ENCODE peak calls at places on chromosomes 7 and 10, in seven cellular contexts. R, F, K, X, Z, V and H are unnamed samples. For H3K27me3, the result is how much of the 10 kb centered on the place peaks cover.

GRCh38 chr7:50304911-50305621 is 550 bp downstream of the IKZF1 start:
- DNase-seq in R (peak), F (no peak), Z (no peak), X (peak), V (no peak), K (no peak), H (no peak)

GRCh38 chr7:105531797-105532671 is at the start of gene RINT1:
- DNase-seq in Z (peak), K (peak), V (peak), R (peak), X (peak), F (peak), H (no peak)

GRCh38 chr7:131564640-131565039 is 8.2 kb upstream of the PODXL start:
- DNase-seq in R (no peak), V (no peak), Z (no peak), F (no peak), X (no peak), K (no peak), H (no peak)

GRCh38 chr10:88042162-88043100 is 179.0 kb downstream of the PTEN start:
- DNase-seq in V (no peak), X (peak), K (no peak), Z (no peak), R (peak), F (no peak), H (no peak)

GRCh38 chr10:60778978-60779668 is 845 bp downstream of the CDK1 start:
- DNase-seq in F (peak), Z (no peak), K (no peak), X (no peak), R (no peak), V (no peak), H (no peak)

GRCh38 chr7:99301496-99301895 is 24.2 kb upstream of the ARPC1A start:
- DNase-seq in Z (no peak), F (no peak), K (no peak), V (no peak), R (no peak), X (no peak), H (no peak)

GRCh38 chr7:77811895-77812685 is 13.5 kb downstream of the PHTF2 start:
- DNase-seq in X (no peak), F (peak), V (no peak), K (no peak), Z (no peak), R (no peak), H (no peak)

GRCh38 chr10:36324831-36325230 is 682.7 kb upstream of the FZD8 start:
- DNase-seq in R (no peak), Z (no peak), V (no peak), X (no peak), F (peak), K (no peak), H (no peak)

GRCh38 chr7:46811529-46811928 is 770.4 kb downstream of the TNS3 start:
- DNase-seq in V (no peak), R (no peak), Z (no peak), F (no peak), K (no peak), X (no peak), H (no peak)

GRCh38 chr7:1123721-1124120 is 35.8 kb downstream of the GPER1 start:
- DNase-seq in V (peak), F (peak), R (no peak), K (no peak), X (peak), Z (no peak), H (no peak)

GRCh38 chr10:125177641-125178640 is 17.6 kb upstream of the CTBP2 start:
- DNase-seq in X (no peak), Z (no peak), V (peak), F (no peak), R (no peak), K (no peak), H (no peak)

GRCh38 chr7:112104153-112104552 is 102.0 kb downstream of the DOCK4 start:
- DNase-seq in V (no peak), Z (no peak), X (no peak), K (no peak), F (no peak), R (no peak), H (no peak)

GRCh38 chr7:116575853-116576252 is 51.0 kb downstream of the CAV1 start:
- DNase-seq in X (no peak), R (no peak), Z (no peak), V (no peak), F (no peak), K (no peak), H (no peak)

GRCh38 chr10:3791974-3792633 is 7.1 kb upstream of the KLF6 start:
- DNase-seq in K (no peak), X (no peak), V (no peak), Z (no peak), F (no peak), R (no peak), H (no peak)

GRCh38 chr10:62744136-62744535 is 60.4 kb upstream of the ADO start:
- DNase-seq in K (no peak), V (no peak), R (no peak), X (no peak), Z (no peak), F (no peak), H (no peak)

GRCh38 chr10:42988069-42988468 is 88.8 kb upstream of the RET start:
- DNase-seq in K (no peak), R (no peak), F (no peak), X (no peak), V (no peak), Z (no peak), H (no peak)

GRCh38 chr7:126202177-126202576 is 1050.6 kb downstream of the GRM8 start:
- DNase-seq in Z (no peak), X (no peak), V (no peak), F (no peak), R (no peak), K (no peak), H (no peak)

GRCh38 chr10:77328272-77328816 is 309.3 kb downstream of the KCNMA1 start:
- DNase-seq in R (no peak), X (peak), Z (no peak), V (no peak), K (no peak), F (peak), H (no peak)

GRCh38 chr7:151448261-151449252 is 8.6 kb upstream of the CRYGN start:
- DNase-seq in K (no peak), R (peak), F (peak), X (peak), Z (peak), V (peak), H (no peak)

GRCh38 chr10:127919418-127920191 is 12.7 kb downstream of the PTPRE start:
- DNase-seq in X (peak), F (peak), K (no peak), V (no peak), R (peak), Z (no peak), H (no peak)
- TF ChIP-seq POLR2AphosphoS5 in X (no peak), F (peak), K (no peak), V (no peak), R (no peak), Z (no peak), H (no peak)

GRCh38 chr7:36788814-36789470 is 64.6 kb upstream of the AOAH start:
- DNase-seq in V (no peak), K (no peak), R (no peak), F (no peak), Z (no peak), X (peak), H (no peak)
- H3K4me3 ChIP-seq in V (no peak), K (no peak), R (no peak), F (no peak), Z (no peak), X (no peak), H (no peak)

DNA sequence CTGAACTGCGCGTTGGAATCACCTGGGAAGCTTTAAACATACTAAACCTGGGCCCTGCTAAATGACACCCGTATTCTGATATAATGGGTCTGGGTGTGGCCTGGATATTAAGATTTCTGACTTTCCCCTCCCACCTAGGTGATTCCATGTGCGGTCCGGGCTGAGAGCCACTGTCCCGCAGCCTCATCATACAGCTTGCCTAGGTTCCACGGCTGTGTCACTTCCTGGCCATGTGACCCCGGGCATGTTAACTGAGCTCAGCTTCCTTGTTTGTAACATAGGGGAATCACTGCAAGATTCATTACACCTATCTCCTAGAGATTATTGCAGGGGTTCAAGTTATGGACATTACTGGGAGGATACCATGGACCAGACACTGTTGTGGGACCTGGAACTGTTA is 472.7 kb upstream of the GALNT17 start:
- DNase-seq in V (no peak), X (no peak), R (no peak), K (no peak), F (no peak), Z (no peak), H (no peak)
- H3K27me3 ChIP-seq in V (under half), X (under half), R (under half), K (under half), F (under half), Z (under half), H (under half)

DNA sequence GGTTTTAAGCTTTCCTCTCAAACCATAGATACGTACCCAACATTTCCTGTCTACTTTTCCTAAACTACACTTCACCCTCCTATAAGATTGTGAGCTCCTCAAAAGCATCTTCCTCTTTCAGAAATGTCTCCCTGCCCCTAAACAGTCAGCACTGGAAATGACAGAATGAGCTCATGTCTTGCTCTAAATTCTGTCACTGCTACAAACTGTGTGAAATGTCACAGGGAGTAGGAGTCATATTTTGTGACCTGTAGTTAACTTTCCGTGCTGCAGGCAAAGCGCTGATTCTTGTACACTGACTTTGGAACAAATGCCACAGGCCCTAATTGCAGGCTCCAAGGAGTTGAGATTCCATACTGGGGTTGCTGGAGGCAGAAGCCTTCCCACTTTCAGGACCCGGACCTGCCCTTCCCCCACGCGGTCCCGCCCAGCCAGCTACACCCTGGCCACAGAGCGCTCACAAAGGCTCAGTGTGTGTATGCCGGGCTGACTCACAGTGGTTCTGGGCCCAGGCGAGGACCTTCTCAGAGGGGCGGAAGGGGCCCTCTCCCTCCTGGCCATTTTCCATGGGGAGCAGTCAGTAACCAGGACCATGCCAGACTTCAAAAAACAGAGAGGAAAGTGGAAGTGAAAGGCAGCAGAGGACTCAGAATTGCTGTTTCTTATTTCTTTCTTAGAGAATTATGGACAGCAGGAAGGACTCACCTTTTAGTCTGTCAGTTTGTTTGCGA is 24.1 kb downstream of the SCD start:
- DNase-seq in Z (peak), F (peak), V (peak), X (peak), R (peak), K (peak), H (no peak)
- TF ChIP-seq POLR2AphosphoS5 in Z (peak), F (peak), V (peak), X (peak), R (no peak), K (peak), H (peak)

GRCh38 chr7:66629659-66630058 is 978 bp downstream of the KCTD7 start:
- DNase-seq in X (no peak), F (no peak), R (no peak), V (no peak), K (no peak), Z (no peak), H (no peak)
- H3K4me3 ChIP-seq in X (peak), F (peak), R (no peak), V (peak), K (peak), Z (peak), H (peak)